ENCODE peak calls at places on chromosomes 12 and 14, in five cellular contexts. S, E, N, W and X are unnamed samples.

GRCh38 chr12:41228066-41228820 is 40.1 kb downstream of the PDZRN4 start:
- DNase-seq in S (no peak), E (no peak), N (no peak), W (no peak), X (no peak)

GRCh38 chr14:70701610-70702009 is 59.9 kb downstream of the TTC9 start:
- DNase-seq in S (no peak), E (no peak), N (no peak), W (no peak), X (no peak)

GRCh38 chr12:82873951-82874350 is 187.2 kb downstream of the TMTC2 start:
- DNase-seq in S (no peak), E (no peak), N (no peak), W (no peak), X (no peak)

GRCh38 chr12:6376079-6376941 is 947 bp upstream of the SCNN1A start:
- DNase-seq in S (no peak), E (no peak), N (peak), W (peak), X (no peak)

GRCh38 chr12:125772403-125772802 is 707.2 kb downstream of the AACS start:
- DNase-seq in S (no peak), E (no peak), N (no peak), W (no peak), X (no peak)

GRCh38 chr14:93970589-93970966 is 5.8 kb downstream of the ASB2 start:
- DNase-seq in S (no peak), E (peak), N (no peak), W (no peak), X (no peak)

GRCh38 chr12:121803861-121804416 is at the start of gene SETD1B:
- DNase-seq in S (peak), E (peak), N (peak), W (peak), X (peak)

GRCh38 chr14:89575386-89576061 is 158.5 kb upstream of the FOXN3 start:
- DNase-seq in S (no peak), E (no peak), N (no peak), W (no peak), X (no peak)

GRCh38 chr12:93427779-93428564 is 13.8 kb downstream of the UBE2N start:
- DNase-seq in S (no peak), E (no peak), N (peak), W (peak), X (no peak)

GRCh38 chr12:21248679-21249078 is 86.0 kb downstream of the SLCO1A2 start:
- DNase-seq in S (no peak), E (no peak), N (no peak), W (peak), X (peak)

GRCh38 chr14:80634106-80634758 is 307.3 kb downstream of the CEP128 start:
- DNase-seq in S (no peak), E (no peak), N (no peak), W (peak), X (no peak)

GRCh38 chr12:11577658-11578260 is 71.7 kb upstream of the ETV6 start:
- DNase-seq in S (no peak), E (no peak), N (peak), W (peak), X (no peak)

GRCh38 chr14:75147423-75148071 is 20.7 kb upstream of the NEK9 start:
- DNase-seq in S (peak), E (no peak), N (peak), W (peak), X (no peak)

GRCh38 chr12:6080149-6081045 is 44.1 kb downstream of the VWF start:
- DNase-seq in S (no peak), E (no peak), N (no peak), W (no peak), X (no peak)

GRCh38 chr14:35401853-35402252 is 2.7 kb downstream of the NFKBIA start:
- DNase-seq in S (no peak), E (no peak), N (peak), W (no peak), X (no peak)

GRCh38 chr12:82517808-82518207 is 159.5 kb downstream of the METTL25 start:
- DNase-seq in S (no peak), E (no peak), N (no peak), W (no peak), X (no peak)

GRCh38 chr12:51238037-51238509 is 553 bp upstream of the DAZAP2 start:
- DNase-seq in S (no peak), E (no peak), N (no peak), W (no peak), X (peak)

GRCh38 chr12:48861111-48861510 is 4.6 kb downstream of the RND1 start:
- DNase-seq in S (no peak), E (no peak), N (no peak), W (no peak), X (no peak)

GRCh38 chr12:115506822-115507629 is 770.5 kb downstream of the MED13L start:
- DNase-seq in S (no peak), E (no peak), N (no peak), W (no peak), X (no peak)

GRCh38 chr12:75548879-75549278 is 37.5 kb upstream of the KRR1 start:
- DNase-seq in S (no peak), E (no peak), N (no peak), W (no peak), X (no peak)

GRCh38 chr14:100823488-100823887 is 2.4 kb upstream of the MEG3 start:
- DNase-seq in S (no peak), E (no peak), N (no peak), W (no peak), X (no peak)

GRCh38 chr14:67928375-67928774 is 108.8 kb downstream of the RAD51B start:
- DNase-seq in S (no peak), E (no peak), N (no peak), W (no peak), X (no peak)

GRCh38 chr12:89280833-89281533 is 71.3 kb downstream of the DUSP6 start:
- DNase-seq in S (no peak), E (no peak), N (peak), W (peak), X (no peak)

GRCh38 chr12:24133385-24133784 is 183.9 kb upstream of the SOX5 start:
- DNase-seq in S (no peak), E (no peak), N (no peak), W (no peak), X (no peak)

GRCh38 chr12:57852195-57852594 is 5.7 kb upstream of the CTDSP2 start:
- DNase-seq in S (no peak), E (no peak), N (no peak), W (no peak), X (no peak)

GRCh38 chr12:119659289-119659897 is 8.5 kb upstream of the PRKAB1 start:
- DNase-seq in S (no peak), E (no peak), N (peak), W (no peak), X (peak)

GRCh38 chr14:95677168-95677835 is 8.9 kb upstream of the TCL1B start:
- DNase-seq in S (no peak), E (no peak), N (no peak), W (no peak), X (no peak)

GRCh38 chr14:95679148-95679547 is 7.1 kb upstream of the TCL1B start:
- DNase-seq in S (no peak), E (no peak), N (no peak), W (no peak), X (no peak)

GRCh38 chr14:95683793-95684192 is 2.4 kb upstream of the TCL1B start:
- DNase-seq in S (no peak), E (no peak), N (no peak), W (no peak), X (peak)

GRCh38 chr14:95681153-95681552 is 5.1 kb upstream of the TCL1B start:
- DNase-seq in S (no peak), E (no peak), N (no peak), W (no peak), X (no peak)

GRCh38 chr14:95679995-95680735 is 6.1 kb upstream of the TCL1B start:
- DNase-seq in S (no peak), E (no peak), N (no peak), W (no peak), X (peak)
- TF ChIP-seq CTCF in S (no peak), E (no peak), N (no peak), W (no peak), X (peak)

GRCh38 chr14:34111933-34112332 is 161.1 kb upstream of the EGLN3 start:
- DNase-seq in S (no peak), E (no peak), N (no peak), W (no peak), X (no peak)
- TF ChIP-seq CTCF in S (no peak), E (no peak), N (no peak), W (no peak), X (no peak)

DNA sequence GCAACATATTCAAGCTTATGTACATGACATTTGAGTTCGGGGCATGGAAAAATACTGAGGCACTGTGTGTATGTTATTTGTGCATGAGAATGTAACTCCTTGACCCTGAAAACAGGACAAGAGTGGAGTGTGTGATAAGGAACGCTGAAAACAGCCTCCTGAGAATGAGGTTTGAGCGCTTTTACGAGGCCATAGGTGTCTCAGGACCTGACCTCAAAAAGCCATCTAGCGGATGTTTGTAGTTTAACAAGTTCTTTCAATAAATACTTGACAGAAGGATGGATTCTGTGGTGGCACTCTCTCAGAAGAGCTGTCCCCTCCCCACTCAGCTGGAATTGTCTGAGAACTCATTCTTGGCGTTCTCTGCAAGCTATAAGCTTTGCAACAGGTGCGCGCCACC is 350.5 kb upstream of the TMTC1 start:
- DNase-seq in S (no peak), E (no peak), N (no peak), W (no peak), X (no peak)
- TF ChIP-seq CTCF in S (no peak), E (no peak), N (no peak), W (no peak), X (no peak)

GRCh38 chr14:23376477-23377200 is at the start of gene CMTM5:
- DNase-seq in S (peak), E (no peak), N (no peak), W (no peak), X (no peak)
- TF ChIP-seq CTCF in S (peak), E (no peak), N (no peak), W (no peak), X (no peak)

DNA sequence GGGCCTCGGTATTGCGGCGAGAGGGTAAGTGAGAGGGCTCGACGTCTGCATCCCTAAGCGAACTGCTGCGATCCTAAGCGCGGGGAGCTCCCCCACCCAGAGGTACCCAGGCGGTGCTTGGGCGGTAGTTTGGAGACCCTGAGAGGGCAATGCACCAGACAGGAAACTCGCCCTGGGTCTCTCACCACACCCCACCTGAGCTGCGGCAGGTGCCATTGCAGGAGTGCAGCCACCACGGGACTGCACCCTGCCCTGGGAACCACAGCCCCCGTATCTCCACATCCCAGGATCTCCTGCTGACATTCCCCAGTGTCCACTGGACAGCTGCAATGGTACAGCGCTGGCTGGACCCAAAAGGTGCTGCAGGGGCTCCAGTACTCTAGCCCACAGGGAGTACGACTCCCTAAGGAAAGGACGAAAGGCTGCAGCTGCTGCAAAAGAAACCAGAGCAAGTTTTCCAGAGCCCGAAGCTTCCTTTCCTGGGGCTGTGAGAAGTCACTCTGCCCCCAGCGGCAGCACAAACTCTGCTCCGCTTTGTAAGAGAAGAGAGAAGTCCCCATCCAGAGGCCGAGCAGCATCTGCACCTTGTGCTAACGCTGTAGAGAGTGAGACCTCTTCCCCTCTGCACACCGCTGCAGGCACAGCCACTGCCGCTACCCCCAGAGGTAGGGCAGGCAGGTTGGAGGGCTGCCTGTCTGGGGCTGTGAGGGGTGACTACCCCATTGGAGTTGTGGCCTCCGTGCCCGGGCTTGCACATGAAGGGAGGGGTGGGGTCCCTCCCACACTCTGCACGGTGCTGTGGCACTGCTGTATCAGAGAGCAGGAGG is 31.1 kb upstream of the MON2 start:
- DNase-seq in S (peak), E (peak), N (peak), W (peak), X (peak)
- TF ChIP-seq CTCF in S (peak), E (no peak), N (peak), W (peak), X (peak)

GRCh38 chr12:108115746-108116125 is 13.4 kb upstream of the WSCD2 start:
- DNase-seq in S (no peak), E (no peak), N (no peak), W (no peak), X (no peak)

GRCh38 chr12:108115123-108115745 is 13.9 kb upstream of the WSCD2 start:
- DNase-seq in S (no peak), E (no peak), N (no peak), W (no peak), X (no peak)

GRCh38 chr12:108109954-108110353 is 19.1 kb upstream of the WSCD2 start:
- DNase-seq in S (no peak), E (no peak), N (no peak), W (no peak), X (no peak)

GRCh38 chr12:108110844-108111243 is 18.2 kb upstream of the WSCD2 start:
- DNase-seq in S (no peak), E (no peak), N (no peak), W (no peak), X (no peak)

GRCh38 chr12:108112815-108113556 is 16.1 kb upstream of the WSCD2 start:
- DNase-seq in S (no peak), E (no peak), N (no peak), W (no peak), X (no peak)
- TF ChIP-seq CTCF in S (no peak), E (no peak), N (no peak), W (no peak), X (no peak)

GRCh38 chr14:61877768-61878167 is 115.5 kb downstream of the SNAPC1 start:
- DNase-seq in S (no peak), E (no peak), N (no peak), W (no peak), X (no peak)
- TF ChIP-seq CTCF in S (no peak), E (no peak), N (no peak), W (no peak), X (no peak)